ENCODE peak calls at places on chromosomes 6 and 20, in ten cellular contexts. One of them, this sample, is unnamed.

GRCh38 chr6:105898286-105898685 is 187.8 kb upstream of the PRDM1 start:
- DNase-seq in NCI-H2107: no peak
- DNase-seq in naive B cell: no peak
- DNase-seq in GM13977: no peak
- DNase-seq in non-pigmented ciliary epithelial cell: peak; percentile 60
- DNase-seq in H9: no peak
- DNase-seq in A549: no peak
- DNase-seq in IMR-90: peak; percentile 98
- DNase-seq in HFFc6: peak; percentile 70
- DNase-seq in cardiac fibroblast: peak; percentile 38
- DNase-seq in this sample: no peak

GRCh38 chr6:40720375-40720748 is 133.2 kb upstream of the LRFN2 start:
- DNase-seq in IMR-90: no peak
- DNase-seq in H9: no peak
- DNase-seq in GM13977: no peak
- DNase-seq in naive B cell: no peak
- DNase-seq in cardiac fibroblast: no peak
- DNase-seq in A549: no peak
- DNase-seq in HFFc6: no peak
- DNase-seq in NCI-H2107: no peak
- DNase-seq in non-pigmented ciliary epithelial cell: no peak
- DNase-seq in this sample: no peak

GRCh38 chr6:11094411-11094851 is 797 bp downstream of the SMIM13 start:
- DNase-seq in non-pigmented ciliary epithelial cell: no peak
- DNase-seq in naive B cell: no peak
- DNase-seq in cardiac fibroblast: peak; percentile 63
- DNase-seq in HFFc6: peak; percentile 19
- DNase-seq in NCI-H2107: no peak
- DNase-seq in GM13977: peak; percentile 77
- DNase-seq in IMR-90: peak; percentile 45
- DNase-seq in A549: peak; percentile 21
- DNase-seq in H9: peak; percentile 54
- DNase-seq in this sample: no peak

GRCh38 chr6:158808442-158808833 is 10.7 kb downstream of the EZR start:
- DNase-seq in non-pigmented ciliary epithelial cell: no peak
- DNase-seq in A549: no peak
- DNase-seq in IMR-90: no peak
- DNase-seq in HFFc6: no peak
- DNase-seq in cardiac fibroblast: no peak
- DNase-seq in GM13977: no peak
- DNase-seq in H9: no peak
- DNase-seq in NCI-H2107: no peak
- DNase-seq in naive B cell: no peak
- DNase-seq in this sample: no peak

GRCh38 chr20:24378651-24379050 is 90.8 kb upstream of the SYNDIG1 start:
- DNase-seq in GM13977: no peak
- DNase-seq in NCI-H2107: no peak
- DNase-seq in naive B cell: no peak
- DNase-seq in non-pigmented ciliary epithelial cell: no peak
- DNase-seq in IMR-90: no peak
- DNase-seq in H9: peak; percentile 5
- DNase-seq in HFFc6: no peak
- DNase-seq in A549: no peak
- DNase-seq in cardiac fibroblast: no peak
- DNase-seq in this sample: no peak

GRCh38 chr20:17205261-17205660 is 21.6 kb upstream of the PCSK2 start:
- DNase-seq in HFFc6: no peak
- DNase-seq in GM13977: no peak
- DNase-seq in H9: no peak
- DNase-seq in non-pigmented ciliary epithelial cell: no peak
- DNase-seq in cardiac fibroblast: no peak
- DNase-seq in NCI-H2107: no peak
- DNase-seq in A549: no peak
- DNase-seq in naive B cell: no peak
- DNase-seq in IMR-90: no peak
- DNase-seq in this sample: no peak

GRCh38 chr6:99736302-99736701 is 129.7 kb downstream of the PRDM13 start:
- DNase-seq in GM13977: no peak
- DNase-seq in A549: no peak
- DNase-seq in IMR-90: no peak
- DNase-seq in cardiac fibroblast: no peak
- DNase-seq in HFFc6: no peak
- DNase-seq in H9: no peak
- DNase-seq in NCI-H2107: no peak
- DNase-seq in naive B cell: no peak
- DNase-seq in non-pigmented ciliary epithelial cell: no peak
- DNase-seq in this sample: no peak

GRCh38 chr6:40819182-40819834 is 219.7 kb downstream of the UNC5CL start:
- DNase-seq in H9: no peak
- DNase-seq in naive B cell: no peak
- DNase-seq in GM13977: no peak
- DNase-seq in A549: no peak
- DNase-seq in cardiac fibroblast: no peak
- DNase-seq in IMR-90: no peak
- DNase-seq in HFFc6: no peak
- DNase-seq in NCI-H2107: no peak
- DNase-seq in non-pigmented ciliary epithelial cell: no peak
- DNase-seq in this sample: no peak

GRCh38 chr6:12419626-12420272 is 129.6 kb downstream of the EDN1 start:
- DNase-seq in GM13977: no peak
- DNase-seq in NCI-H2107: no peak
- DNase-seq in HFFc6: no peak
- DNase-seq in IMR-90: peak; percentile 20
- DNase-seq in naive B cell: no peak
- DNase-seq in H9: no peak
- DNase-seq in cardiac fibroblast: no peak
- DNase-seq in non-pigmented ciliary epithelial cell: no peak
- DNase-seq in A549: no peak
- DNase-seq in this sample: no peak

GRCh38 chr20:10741060-10741459 is 67.3 kb upstream of the JAG1 start:
- DNase-seq in cardiac fibroblast: no peak
- DNase-seq in H9: no peak
- DNase-seq in A549: no peak
- DNase-seq in HFFc6: no peak
- DNase-seq in IMR-90: no peak
- DNase-seq in naive B cell: no peak
- DNase-seq in non-pigmented ciliary epithelial cell: no peak
- DNase-seq in NCI-H2107: no peak
- DNase-seq in GM13977: no peak
- DNase-seq in this sample: no peak

GRCh38 chr20:8547035-8547649 is 415.1 kb downstream of the PLCB1 start:
- DNase-seq in HFFc6: no peak
- DNase-seq in cardiac fibroblast: peak; percentile 26
- DNase-seq in non-pigmented ciliary epithelial cell: no peak
- DNase-seq in GM13977: no peak
- DNase-seq in IMR-90: no peak
- DNase-seq in A549: no peak
- DNase-seq in NCI-H2107: no peak
- DNase-seq in H9: no peak
- DNase-seq in naive B cell: no peak
- DNase-seq in this sample: no peak

GRCh38 chr6:158010591-158011477 is 29.2 kb downstream of the SYNJ2 start:
- DNase-seq in IMR-90: no peak
- DNase-seq in GM13977: no peak
- DNase-seq in cardiac fibroblast: no peak
- DNase-seq in non-pigmented ciliary epithelial cell: no peak
- DNase-seq in A549: no peak
- DNase-seq in H9: no peak
- DNase-seq in NCI-H2107: no peak
- DNase-seq in naive B cell: no peak
- DNase-seq in HFFc6: no peak
- DNase-seq in this sample: no peak